ENCODE peak calls at places on chromosome 13, in eight cellular contexts. T is EH; D is stimulated activated CD4-positive, alpha-beta T cell treated with anti-CD3 and anti-CD28 coated beads, Interleukin-4, amount 100 ng/mL, for 1 hour; O is H54; I is MV-4-11; V is amygdala; N is AG20443; K is mucosa of gallbladder. C is an unnamed sample.

GRCh38 chr13:108961542-108962125 is 332.2 kb downstream of the MYO16 start:
- DNase-seq in T (peak), D (no peak), O (peak), V (no peak), N (peak), K (no peak), I (peak), C (no peak)

GRCh38 chr13:33543631-33544030 is 258.1 kb upstream of the STARD13 start:
- DNase-seq in O (no peak), I (no peak), K (no peak), T (no peak), N (no peak), V (no peak), D (no peak), C (no peak)

GRCh38 chr13:103539265-103539664 is 473.0 kb upstream of the SLC10A2 start:
- DNase-seq in O (no peak), K (no peak), D (no peak), V (peak), T (no peak), N (no peak), I (no peak), C (peak)

GRCh38 chr13:29917573-29918091 is 67.2 kb upstream of the UBL3 start:
- DNase-seq in K (no peak), V (no peak), D (no peak), I (no peak), T (no peak), N (no peak), O (no peak), C (no peak)

GRCh38 chr13:39496487-39496998 is 106.5 kb downstream of the LHFPL6 start:
- DNase-seq in T (no peak), V (no peak), N (no peak), K (no peak), D (no peak), O (no peak), I (no peak), C (no peak)

GRCh38 chr13:39597828-39598227 is 5.2 kb downstream of the LHFPL6 start:
- DNase-seq in D (no peak), K (no peak), N (no peak), T (peak), O (no peak), I (no peak), V (no peak), C (no peak)

GRCh38 chr13:67147257-67148218 is 82.6 kb downstream of the PCDH9 start:
- DNase-seq in D (no peak), K (no peak), T (peak), I (no peak), O (no peak), V (no peak), N (peak), C (peak)

GRCh38 chr13:44815507-44816074 is 173.7 kb downstream of the NUFIP1 start:
- DNase-seq in D (peak), N (peak), T (peak), O (peak), K (peak), I (no peak), V (no peak), C (no peak)

GRCh38 chr13:41833851-41834250 is 127.1 kb downstream of the VWA8 start:
- DNase-seq in K (no peak), O (no peak), T (peak), N (no peak), V (no peak), D (no peak), I (no peak), C (no peak)

GRCh38 chr13:38753878-38754277 is 67.0 kb downstream of the FREM2 start:
- DNase-seq in T (no peak), N (no peak), D (no peak), K (no peak), O (no peak), V (no peak), I (no peak), C (no peak)

GRCh38 chr13:94112227-94112626 is 367.3 kb downstream of the DCT start:
- DNase-seq in I (no peak), D (no peak), V (no peak), N (peak), K (peak), O (peak), T (peak), C (no peak)

GRCh38 chr13:36088001-36088400 is 43.2 kb downstream of the DCLK1 start:
- DNase-seq in N (no peak), T (no peak), K (no peak), O (no peak), D (no peak), I (no peak), V (no peak), C (no peak)

GRCh38 chr13:47890146-47890814 is 110.8 kb downstream of the SUCLA2 start:
- DNase-seq in T (peak), N (peak), I (peak), K (no peak), V (no peak), O (no peak), D (no peak), C (no peak)

GRCh38 chr13:76812971-76813691 is 73.1 kb downstream of the KCTD12 start:
- DNase-seq in I (no peak), N (peak), O (no peak), T (no peak), D (no peak), K (peak), V (no peak), C (no peak)

GRCh38 chr13:110444226-110444653 is 117.3 kb downstream of the RAB20 start:
- DNase-seq in O (no peak), V (no peak), N (peak), K (no peak), D (no peak), I (peak), T (peak), C (no peak)

GRCh38 chr13:26914148-26914547 is 153.6 kb upstream of the GPR12 start:
- DNase-seq in O (no peak), D (no peak), K (no peak), I (no peak), V (no peak), T (no peak), N (no peak), C (no peak)

GRCh38 chr13:39935155-39935554 is 279.7 kb downstream of the COG6 start:
- DNase-seq in N (no peak), I (no peak), T (no peak), V (no peak), O (no peak), D (no peak), K (no peak), C (no peak)

GRCh38 chr13:75329723-75330122 is 152.2 kb downstream of the TBC1D4 start:
- DNase-seq in V (no peak), N (no peak), I (no peak), T (no peak), D (no peak), O (no peak), K (no peak), C (no peak)

GRCh38 chr13:75437582-75438318 is 44.2 kb downstream of the TBC1D4 start:
- DNase-seq in V (no peak), D (no peak), T (peak), K (no peak), N (peak), O (no peak), I (peak), C (no peak)

GRCh38 chr13:106372199-106373160 is 163.0 kb downstream of the EFNB2 start:
- DNase-seq in D (no peak), O (no peak), T (peak), V (no peak), I (peak), K (no peak), N (no peak), C (no peak)

GRCh38 chr13:76009491-76009890 is 373.4 kb downstream of the LMO7 start:
- DNase-seq in K (no peak), V (no peak), I (no peak), N (no peak), T (no peak), O (no peak), D (no peak), C (no peak)

GRCh38 chr13:71866173-71867091 is 572 bp downstream of the DACH1 start:
- DNase-seq in K (no peak), T (peak), D (peak), I (no peak), O (no peak), N (peak), V (no peak), C (peak)

GRCh38 chr13:42574011-42574410 is at the start of gene TNFSF11:
- DNase-seq in V (no peak), K (no peak), D (peak), N (no peak), O (no peak), T (no peak), I (no peak), C (peak)